ENCODE peak calls at places on chromosome 20, in seven cellular contexts. One of them, this sample, is unnamed.

GRCh38 chr20:45867811-45868176 is 10.4 kb downstream of the ZSWIM3 start:
- DNase-seq in activated CD4-positive, CD25-positive, alpha-beta regulatory T cell: no peak
- DNase-seq in RWPE1: peak
- DNase-seq in cardiac muscle cell: no peak
- DNase-seq in activated CD4-positive, alpha-beta memory T cell treated with anti-CD3 and anti-CD28 coated beads for 36 hours: no peak
- DNase-seq in ACHN: no peak
- DNase-seq in hypothalamus: no peak
- DNase-seq in this sample: no peak

GRCh38 chr20:62807444-62808210 is 3.0 kb downstream of the OGFR start:
- DNase-seq in ACHN: no peak
- DNase-seq in activated CD4-positive, alpha-beta memory T cell treated with anti-CD3 and anti-CD28 coated beads for 36 hours: no peak
- DNase-seq in activated CD4-positive, CD25-positive, alpha-beta regulatory T cell: no peak
- DNase-seq in cardiac muscle cell: no peak
- DNase-seq in RWPE1: no peak
- DNase-seq in hypothalamus: no peak
- DNase-seq in this sample: no peak

GRCh38 chr20:2946988-2947961 is 74.0 kb downstream of the PTPRA start:
- DNase-seq in cardiac muscle cell: peak
- DNase-seq in activated CD4-positive, CD25-positive, alpha-beta regulatory T cell: no peak
- DNase-seq in hypothalamus: peak
- DNase-seq in RWPE1: no peak
- DNase-seq in activated CD4-positive, alpha-beta memory T cell treated with anti-CD3 and anti-CD28 coated beads for 36 hours: no peak
- DNase-seq in ACHN: no peak
- DNase-seq in this sample: no peak

GRCh38 chr20:50054626-50055511 is 58.1 kb downstream of the UBE2V1 start:
- DNase-seq in activated CD4-positive, CD25-positive, alpha-beta regulatory T cell: no peak
- DNase-seq in hypothalamus: peak
- DNase-seq in cardiac muscle cell: no peak
- DNase-seq in activated CD4-positive, alpha-beta memory T cell treated with anti-CD3 and anti-CD28 coated beads for 36 hours: no peak
- DNase-seq in RWPE1: no peak
- DNase-seq in ACHN: peak
- DNase-seq in this sample: no peak

GRCh38 chr20:56808732-56809131 is 179.6 kb downstream of the TFAP2C start:
- DNase-seq in activated CD4-positive, alpha-beta memory T cell treated with anti-CD3 and anti-CD28 coated beads for 36 hours: no peak
- DNase-seq in cardiac muscle cell: no peak
- DNase-seq in activated CD4-positive, CD25-positive, alpha-beta regulatory T cell: no peak
- DNase-seq in RWPE1: peak
- DNase-seq in ACHN: no peak
- DNase-seq in hypothalamus: no peak
- DNase-seq in this sample: no peak

GRCh38 chr20:22346716-22347115 is 237.7 kb downstream of the FOXA2 start:
- DNase-seq in cardiac muscle cell: no peak
- DNase-seq in ACHN: no peak
- DNase-seq in activated CD4-positive, alpha-beta memory T cell treated with anti-CD3 and anti-CD28 coated beads for 36 hours: no peak
- DNase-seq in activated CD4-positive, CD25-positive, alpha-beta regulatory T cell: no peak
- DNase-seq in RWPE1: peak
- DNase-seq in hypothalamus: no peak
- DNase-seq in this sample: no peak

GRCh38 chr20:48107560-48107959 is 322.3 kb upstream of the SULF2 start:
- DNase-seq in hypothalamus: no peak
- DNase-seq in activated CD4-positive, alpha-beta memory T cell treated with anti-CD3 and anti-CD28 coated beads for 36 hours: no peak
- DNase-seq in cardiac muscle cell: no peak
- DNase-seq in ACHN: no peak
- DNase-seq in RWPE1: peak
- DNase-seq in activated CD4-positive, CD25-positive, alpha-beta regulatory T cell: no peak
- DNase-seq in this sample: no peak

GRCh38 chr20:16206817-16207216 is 366.4 kb downstream of the KIF16B start:
- DNase-seq in RWPE1: no peak
- DNase-seq in cardiac muscle cell: no peak
- DNase-seq in activated CD4-positive, CD25-positive, alpha-beta regulatory T cell: no peak
- DNase-seq in ACHN: no peak
- DNase-seq in hypothalamus: no peak
- DNase-seq in activated CD4-positive, alpha-beta memory T cell treated with anti-CD3 and anti-CD28 coated beads for 36 hours: no peak
- DNase-seq in this sample: no peak

GRCh38 chr20:48831702-48832422 is 4.1 kb upstream of the PREX1 start:
- DNase-seq in hypothalamus: peak
- DNase-seq in cardiac muscle cell: no peak
- DNase-seq in ACHN: peak
- DNase-seq in RWPE1: peak
- DNase-seq in activated CD4-positive, alpha-beta memory T cell treated with anti-CD3 and anti-CD28 coated beads for 36 hours: no peak
- DNase-seq in activated CD4-positive, CD25-positive, alpha-beta regulatory T cell: no peak
- DNase-seq in this sample: peak

GRCh38 chr20:35173576-35174192 is 1.8 kb downstream of the PROCR start:
- DNase-seq in RWPE1: no peak
- DNase-seq in cardiac muscle cell: no peak
- DNase-seq in activated CD4-positive, CD25-positive, alpha-beta regulatory T cell: no peak
- DNase-seq in hypothalamus: no peak
- DNase-seq in ACHN: no peak
- DNase-seq in activated CD4-positive, alpha-beta memory T cell treated with anti-CD3 and anti-CD28 coated beads for 36 hours: no peak
- DNase-seq in this sample: no peak

GRCh38 chr20:19025430-19026120 is 186.9 kb upstream of the SLC24A3 start:
- DNase-seq in cardiac muscle cell: no peak
- DNase-seq in ACHN: no peak
- DNase-seq in RWPE1: no peak
- DNase-seq in activated CD4-positive, CD25-positive, alpha-beta regulatory T cell: no peak
- DNase-seq in activated CD4-positive, alpha-beta memory T cell treated with anti-CD3 and anti-CD28 coated beads for 36 hours: no peak
- DNase-seq in hypothalamus: no peak
- DNase-seq in this sample: no peak

GRCh38 chr20:20360464-20360863 is 7.4 kb upstream of the INSM1 start:
- DNase-seq in hypothalamus: peak
- DNase-seq in activated CD4-positive, alpha-beta memory T cell treated with anti-CD3 and anti-CD28 coated beads for 36 hours: peak
- DNase-seq in RWPE1: peak
- DNase-seq in activated CD4-positive, CD25-positive, alpha-beta regulatory T cell: no peak
- DNase-seq in ACHN: peak
- DNase-seq in cardiac muscle cell: peak
- DNase-seq in this sample: peak

GRCh38 chr20:9409352-9409751 is 105.0 kb upstream of the LAMP5 start:
- DNase-seq in cardiac muscle cell: no peak
- DNase-seq in activated CD4-positive, CD25-positive, alpha-beta regulatory T cell: no peak
- DNase-seq in ACHN: peak
- DNase-seq in RWPE1: peak
- DNase-seq in hypothalamus: no peak
- DNase-seq in activated CD4-positive, alpha-beta memory T cell treated with anti-CD3 and anti-CD28 coated beads for 36 hours: no peak
- DNase-seq in this sample: no peak

GRCh38 chr20:51486197-51487005 is 56.1 kb downstream of the NFATC2 start:
- DNase-seq in RWPE1: no peak
- DNase-seq in activated CD4-positive, alpha-beta memory T cell treated with anti-CD3 and anti-CD28 coated beads for 36 hours: no peak
- DNase-seq in cardiac muscle cell: no peak
- DNase-seq in ACHN: no peak
- DNase-seq in hypothalamus: no peak
- DNase-seq in activated CD4-positive, CD25-positive, alpha-beta regulatory T cell: no peak
- DNase-seq in this sample: no peak

GRCh38 chr20:62832212-62832922 is 15.5 kb downstream of the COL9A3 start:
- DNase-seq in activated CD4-positive, alpha-beta memory T cell treated with anti-CD3 and anti-CD28 coated beads for 36 hours: no peak
- DNase-seq in ACHN: no peak
- DNase-seq in hypothalamus: no peak
- DNase-seq in activated CD4-positive, CD25-positive, alpha-beta regulatory T cell: no peak
- DNase-seq in cardiac muscle cell: no peak
- DNase-seq in RWPE1: no peak
- DNase-seq in this sample: no peak

GRCh38 chr20:51014797-51015722 is 7.8 kb downstream of the KCNG1 start:
- DNase-seq in RWPE1: peak
- DNase-seq in activated CD4-positive, alpha-beta memory T cell treated with anti-CD3 and anti-CD28 coated beads for 36 hours: peak
- DNase-seq in cardiac muscle cell: peak
- DNase-seq in activated CD4-positive, CD25-positive, alpha-beta regulatory T cell: no peak
- DNase-seq in ACHN: peak
- DNase-seq in hypothalamus: peak
- DNase-seq in this sample: peak

GRCh38 chr20:1569417-1569861 is 11.9 kb upstream of the SIRPD start:
- DNase-seq in RWPE1: peak
- DNase-seq in activated CD4-positive, CD25-positive, alpha-beta regulatory T cell: no peak
- DNase-seq in activated CD4-positive, alpha-beta memory T cell treated with anti-CD3 and anti-CD28 coated beads for 36 hours: no peak
- DNase-seq in cardiac muscle cell: no peak
- DNase-seq in ACHN: no peak
- DNase-seq in hypothalamus: no peak
- DNase-seq in this sample: peak

GRCh38 chr20:43583133-43583864 is 7.4 kb upstream of the IFT52 start:
- DNase-seq in activated CD4-positive, alpha-beta memory T cell treated with anti-CD3 and anti-CD28 coated beads for 36 hours: no peak
- DNase-seq in hypothalamus: no peak
- DNase-seq in cardiac muscle cell: no peak
- DNase-seq in ACHN: no peak
- DNase-seq in activated CD4-positive, CD25-positive, alpha-beta regulatory T cell: no peak
- DNase-seq in RWPE1: no peak
- DNase-seq in this sample: no peak

GRCh38 chr20:19737025-19737424 is 21.0 kb upstream of the RIN2 start:
- DNase-seq in hypothalamus: no peak
- DNase-seq in activated CD4-positive, alpha-beta memory T cell treated with anti-CD3 and anti-CD28 coated beads for 36 hours: peak
- DNase-seq in ACHN: no peak
- DNase-seq in activated CD4-positive, CD25-positive, alpha-beta regulatory T cell: no peak
- DNase-seq in RWPE1: peak
- DNase-seq in cardiac muscle cell: no peak
- DNase-seq in this sample: peak

GRCh38 chr20:11214281-11214680 is 540.5 kb upstream of the JAG1 start:
- DNase-seq in activated CD4-positive, CD25-positive, alpha-beta regulatory T cell: no peak
- DNase-seq in cardiac muscle cell: peak
- DNase-seq in ACHN: no peak
- DNase-seq in activated CD4-positive, alpha-beta memory T cell treated with anti-CD3 and anti-CD28 coated beads for 36 hours: no peak
- DNase-seq in hypothalamus: no peak
- DNase-seq in RWPE1: no peak
- DNase-seq in this sample: no peak

GRCh38 chr20:25319241-25320034 is 71.2 kb downstream of the ABHD12 start:
- DNase-seq in hypothalamus: no peak
- DNase-seq in RWPE1: no peak
- DNase-seq in activated CD4-positive, alpha-beta memory T cell treated with anti-CD3 and anti-CD28 coated beads for 36 hours: no peak
- DNase-seq in activated CD4-positive, CD25-positive, alpha-beta regulatory T cell: no peak
- DNase-seq in cardiac muscle cell: peak
- DNase-seq in ACHN: no peak
- DNase-seq in this sample: no peak

GRCh38 chr20:60050193-60050960 is 92.2 kb downstream of the CDH26 start:
- DNase-seq in ACHN: peak
- DNase-seq in activated CD4-positive, CD25-positive, alpha-beta regulatory T cell: no peak
- DNase-seq in activated CD4-positive, alpha-beta memory T cell treated with anti-CD3 and anti-CD28 coated beads for 36 hours: no peak
- DNase-seq in hypothalamus: no peak
- DNase-seq in cardiac muscle cell: peak
- DNase-seq in RWPE1: peak
- DNase-seq in this sample: peak

GRCh38 chr20:35788796-35789195 is 17.0 kb downstream of the PHF20 start:
- DNase-seq in RWPE1: no peak
- DNase-seq in ACHN: no peak
- DNase-seq in activated CD4-positive, CD25-positive, alpha-beta regulatory T cell: no peak
- DNase-seq in cardiac muscle cell: no peak
- DNase-seq in hypothalamus: no peak
- DNase-seq in activated CD4-positive, alpha-beta memory T cell treated with anti-CD3 and anti-CD28 coated beads for 36 hours: no peak
- DNase-seq in this sample: no peak

GRCh38 chr20:32663704-32664351 is 9.9 kb downstream of the C20orf203 start:
- DNase-seq in activated CD4-positive, alpha-beta memory T cell treated with anti-CD3 and anti-CD28 coated beads for 36 hours: no peak
- DNase-seq in hypothalamus: no peak
- DNase-seq in activated CD4-positive, CD25-positive, alpha-beta regulatory T cell: no peak
- DNase-seq in RWPE1: no peak
- DNase-seq in cardiac muscle cell: no peak
- DNase-seq in ACHN: no peak
- DNase-seq in this sample: no peak

GRCh38 chr20:51305316-51306052 is 237.0 kb downstream of the NFATC2 start:
- DNase-seq in hypothalamus: no peak
- DNase-seq in activated CD4-positive, alpha-beta memory T cell treated with anti-CD3 and anti-CD28 coated beads for 36 hours: no peak
- DNase-seq in ACHN: no peak
- DNase-seq in activated CD4-positive, CD25-positive, alpha-beta regulatory T cell: no peak
- DNase-seq in RWPE1: no peak
- DNase-seq in cardiac muscle cell: no peak
- DNase-seq in this sample: no peak

GRCh38 chr20:50120935-50121693 is 8.2 kb upstream of the UBE2V1 start:
- DNase-seq in hypothalamus: peak
- DNase-seq in RWPE1: peak
- DNase-seq in cardiac muscle cell: peak
- DNase-seq in activated CD4-positive, alpha-beta memory T cell treated with anti-CD3 and anti-CD28 coated beads for 36 hours: peak
- DNase-seq in activated CD4-positive, CD25-positive, alpha-beta regulatory T cell: peak
- DNase-seq in ACHN: peak
- DNase-seq in this sample: peak

GRCh38 chr20:588476-588875 is 21.6 kb downstream of the TCF15 start:
- DNase-seq in activated CD4-positive, CD25-positive, alpha-beta regulatory T cell: no peak
- DNase-seq in cardiac muscle cell: no peak
- DNase-seq in hypothalamus: no peak
- DNase-seq in activated CD4-positive, alpha-beta memory T cell treated with anti-CD3 and anti-CD28 coated beads for 36 hours: no peak
- DNase-seq in ACHN: no peak
- DNase-seq in RWPE1: no peak
- DNase-seq in this sample: no peak

GRCh38 chr20:426564-426963 is 18.5 kb downstream of the RBCK1 start:
- DNase-seq in activated CD4-positive, alpha-beta memory T cell treated with anti-CD3 and anti-CD28 coated beads for 36 hours: no peak
- DNase-seq in RWPE1: no peak
- DNase-seq in ACHN: no peak
- DNase-seq in activated CD4-positive, CD25-positive, alpha-beta regulatory T cell: no peak
- DNase-seq in cardiac muscle cell: no peak
- DNase-seq in hypothalamus: no peak
- DNase-seq in this sample: no peak

GRCh38 chr20:38728911-38729642 is 4.8 kb downstream of the SLC32A1 start:
- DNase-seq in ACHN: no peak
- DNase-seq in activated CD4-positive, alpha-beta memory T cell treated with anti-CD3 and anti-CD28 coated beads for 36 hours: peak
- DNase-seq in cardiac muscle cell: no peak
- DNase-seq in hypothalamus: no peak
- DNase-seq in activated CD4-positive, CD25-positive, alpha-beta regulatory T cell: no peak
- DNase-seq in RWPE1: no peak
- DNase-seq in this sample: no peak

GRCh38 chr20:13325033-13325432 is 104.0 kb downstream of the ISM1 start:
- DNase-seq in cardiac muscle cell: peak
- DNase-seq in activated CD4-positive, alpha-beta memory T cell treated with anti-CD3 and anti-CD28 coated beads for 36 hours: no peak
- DNase-seq in hypothalamus: no peak
- DNase-seq in ACHN: peak
- DNase-seq in RWPE1: no peak
- DNase-seq in activated CD4-positive, CD25-positive, alpha-beta regulatory T cell: no peak
- DNase-seq in this sample: peak

This sample was measured in A549.